ENCODE peak calls at places on chromosomes 2 and 18, in ten cellular contexts. B is Caki2, X is GM23338, J is RCC 7860, N is lung microvascular endothelial cell, U is COR-L47, Y is AML-193, D is NCI-H1694, K is RPMI7951, S is left ventricle myocardium inferior. M is an unnamed sample.

GRCh38 chr2:126766897-126767296 is 110.9 kb downstream of the GYPC start:
- DNase-seq in B (no peak), X (no peak), J (no peak), N (no peak), U (no peak), Y (no peak), D (no peak), K (no peak), S (no peak), M (no peak)

GRCh38 chr2:31354837-31355236 is 59.7 kb downstream of the XDH start:
- DNase-seq in B (no peak), X (peak), J (peak), N (peak), U (no peak), Y (peak), D (no peak), K (peak), S (no peak), M (peak)

GRCh38 chr2:124437811-124438210 is 412.7 kb downstream of the CNTNAP5 start:
- DNase-seq in B (no peak), X (peak), J (no peak), N (no peak), U (no peak), Y (no peak), D (no peak), K (no peak), S (no peak), M (peak)

GRCh38 chr2:67694464-67694863 is 297.3 kb downstream of the ETAA1 start:
- DNase-seq in B (no peak), X (peak), J (no peak), N (no peak), U (no peak), Y (no peak), D (no peak), K (no peak), S (no peak), M (no peak)

GRCh38 chr2:129929321-129930290 is 49.9 kb upstream of the RAB6C start:
- DNase-seq in B (no peak), X (no peak), J (no peak), N (no peak), U (no peak), Y (no peak), D (no peak), K (peak), S (peak), M (no peak)

GRCh38 chr18:12429556-12429955 is 21.8 kb downstream of the PRELID3A start:
- DNase-seq in B (no peak), X (no peak), J (no peak), N (no peak), U (no peak), Y (no peak), D (no peak), K (no peak), S (no peak), M (no peak)

GRCh38 chr2:64641585-64641984 is 12.1 kb downstream of the SERTAD2 start:
- DNase-seq in B (no peak), X (no peak), J (no peak), N (no peak), U (no peak), Y (no peak), D (no peak), K (no peak), S (no peak), M (no peak)

GRCh38 chr2:8676191-8676914 is 5.5 kb upstream of the ID2 start:
- DNase-seq in B (no peak), X (peak), J (no peak), N (peak), U (no peak), Y (no peak), D (no peak), K (peak), S (peak), M (no peak)

GRCh38 chr2:2333076-2333475 is 2.0 kb upstream of the MYT1L start:
- DNase-seq in B (no peak), X (no peak), J (no peak), N (no peak), U (peak), Y (no peak), D (peak), K (no peak), S (no peak), M (no peak)

GRCh38 chr18:37565985-37566478 is 434 bp upstream of the CELF4 start:
- DNase-seq in B (no peak), X (peak), J (no peak), N (peak), U (peak), Y (no peak), D (no peak), K (no peak), S (peak), M (peak)

M was measured in ACHN.